ENCODE peak calls at places on chromosomes 13 and 19, in seven cellular contexts. Y is posterior cingulate gyrus; F is astrocyte; T is ELR; A is DMS153; W is nephron progenitor cell; V is stimulated activated CD4-positive, alpha-beta T cell treated with anti-CD3 and anti-CD28 coated beads, Interleukin-4, amount 100 ng/mL, for 48 hours. H is an unnamed sample.

GRCh38 chr13:108859202-108860012 is 230.0 kb downstream of the MYO16 start:
- DNase-seq in F (peak), V (no peak), A (no peak), T (peak), Y (no peak), W (no peak), H (peak)

GRCh38 chr19:35144600-35145436 is 1.8 kb downstream of the FXYD7 start:
- DNase-seq in A (no peak), W (peak), T (peak), V (no peak), Y (peak), F (no peak), H (no peak)

GRCh38 chr13:28820099-28821051 is at the start of gene MTUS2:
- DNase-seq in T (no peak), A (peak), Y (peak), W (peak), V (no peak), F (no peak), H (no peak)

GRCh38 chr13:96248103-96248502 is 158.2 kb downstream of the HS6ST3 start:
- DNase-seq in T (no peak), Y (no peak), F (no peak), W (peak), V (no peak), A (peak), H (no peak)

GRCh38 chr19:49458567-49458903 is 5.5 kb downstream of the ALDH16A1 start:
- DNase-seq in V (no peak), W (no peak), T (no peak), F (no peak), A (no peak), Y (no peak), H (no peak)

GRCh38 chr19:28882818-28883217 is 330.1 kb downstream of the UQCRFS1 start:
- DNase-seq in W (no peak), V (no peak), A (no peak), Y (no peak), F (no peak), T (no peak), H (no peak)

GRCh38 chr13:42750858-42751257 is 30.5 kb upstream of the FAM216B start:
- DNase-seq in F (no peak), V (no peak), A (no peak), Y (no peak), W (no peak), T (no peak), H (no peak)

GRCh38 chr13:106418556-106418955 is 116.9 kb downstream of the EFNB2 start:
- DNase-seq in A (no peak), Y (no peak), W (no peak), V (no peak), T (peak), F (peak), H (no peak)

GRCh38 chr13:30158774-30159445 is 148.4 kb downstream of the KATNAL1 start:
- DNase-seq in F (peak), T (peak), Y (no peak), W (no peak), V (no peak), A (no peak), H (peak)

GRCh38 chr19:30070970-30071632 is 129.1 kb downstream of the URI1 start:
- DNase-seq in F (no peak), Y (no peak), T (no peak), A (no peak), W (no peak), V (no peak), H (no peak)

GRCh38 chr19:36745870-36746269 is 26.7 kb downstream of the ZNF850 start:
- DNase-seq in V (no peak), F (no peak), W (no peak), T (peak), A (no peak), Y (no peak), H (no peak)

GRCh38 chr13:62418872-62419271 is 1003.2 kb upstream of the PCDH20 start:
- DNase-seq in T (peak), A (no peak), V (no peak), F (no peak), Y (no peak), W (no peak), H (no peak)

GRCh38 chr19:47414469-47414868 is 4.9 kb downstream of the MEIS3 start:
- DNase-seq in A (no peak), W (peak), T (peak), F (no peak), V (no peak), Y (peak), H (peak)

GRCh38 chr19:1427221-1427620 is 11.0 kb upstream of the RPS15 start:
- DNase-seq in Y (no peak), F (no peak), V (no peak), A (no peak), W (no peak), T (no peak), H (no peak)

GRCh38 chr19:40445945-40446784 is 2.0 kb upstream of the SERTAD3 start:
- DNase-seq in A (no peak), Y (no peak), V (no peak), W (peak), F (no peak), T (no peak), H (no peak)

GRCh38 chr19:21841081-21841783 is 5.2 kb upstream of the ZNF43 start:
- DNase-seq in A (no peak), F (no peak), W (no peak), V (no peak), Y (no peak), T (no peak), H (no peak)

GRCh38 chr13:61275740-61276139 is 139.9 kb downstream of the PCDH20 start:
- DNase-seq in V (no peak), Y (no peak), T (no peak), F (no peak), W (no peak), A (no peak), H (no peak)

GRCh38 chr19:41616785-41617621 is 9.9 kb downstream of the CEACAM4 start:
- DNase-seq in Y (no peak), T (peak), F (no peak), W (peak), A (no peak), V (no peak), H (peak)

GRCh38 chr13:88459335-88459734 is 788.2 kb downstream of the SLITRK5 start:
- DNase-seq in F (no peak), W (no peak), A (no peak), T (no peak), V (no peak), Y (no peak), H (no peak)

GRCh38 chr13:33310245-33311038 is 24.9 kb upstream of the STARD13 start:
- DNase-seq in V (no peak), Y (no peak), A (no peak), F (no peak), W (no peak), T (peak), H (no peak)

GRCh38 chr13:111663505-111663904 is 343.1 kb downstream of the TEX29 start:
- DNase-seq in A (no peak), W (no peak), T (no peak), V (no peak), F (no peak), Y (no peak), H (no peak)